ENCODE peak calls at places on chromosomes 5 and 9, in four cellular contexts. T, W, U and Y are unnamed samples.
A peak's percentile ranks its signal among the peaks of the same experiment; 100 is the strongest.

GRCh38 chr9:135914921-135915320 is 7.6 kb upstream of the CAMSAP1 start:
- DNase-seq in T (no peak), W (no peak), U (no peak), Y (no peak)

GRCh38 chr9:90546200-90546599 is 96.4 kb downstream of the DIRAS2 start:
- DNase-seq in T (no peak), W (no peak), U (peak; percentile 78), Y (no peak)

GRCh38 chr9:82354260-82354659 is 365.7 kb downstream of the SPATA31D1 start:
- DNase-seq in T (no peak), W (no peak), U (peak; percentile 97), Y (no peak)

GRCh38 chr5:164206196-164206595 is 700.8 kb downstream of the MAT2B start:
- DNase-seq in T (no peak), W (no peak), U (no peak), Y (no peak)

GRCh38 chr5:180816608-180817534 is 14.3 kb upstream of the MGAT1 start:
- DNase-seq in T (no peak), W (no peak), U (no peak), Y (no peak)

GRCh38 chr5:50667079-50667652 is 729 bp downstream of the PARP8 start:
- DNase-seq in T (no peak), W (peak; percentile 64), U (peak; percentile 59), Y (peak; percentile 12)

GRCh38 chr5:24644757-24645156 is at the start of gene CDH10:
- DNase-seq in T (no peak), W (no peak), U (peak; percentile 2), Y (peak; percentile 35)

GRCh38 chr5:164663223-164663989 is 1158.0 kb downstream of the MAT2B start:
- DNase-seq in T (no peak), W (no peak), U (no peak), Y (no peak)

GRCh38 chr5:110663525-110663924 is 62.9 kb downstream of the TMEM232 start:
- DNase-seq in T (no peak), W (peak; percentile 32), U (no peak), Y (no peak)

GRCh38 chr5:35202319-35203111 is 27.8 kb downstream of the PRLR start:
- DNase-seq in T (peak; percentile 42), W (peak; percentile 37), U (no peak), Y (no peak)

GRCh38 chr5:133396724-133397123 is 215.6 kb downstream of the FSTL4 start:
- DNase-seq in T (no peak), W (no peak), U (no peak), Y (no peak)

GRCh38 chr9:99239341-99240055 is 17.4 kb downstream of the SEC61B start:
- DNase-seq in T (no peak), W (no peak), U (peak; percentile 19), Y (no peak)

GRCh38 chr5:13108281-13108680 is 836.2 kb downstream of the DNAH5 start:
- DNase-seq in T (no peak), W (no peak), U (peak; percentile 8), Y (no peak)

GRCh38 chr5:56422060-56422762 is 189.1 kb upstream of the ANKRD55 start:
- DNase-seq in T (no peak), W (no peak), U (peak; percentile 65), Y (no peak)

GRCh38 chr5:144307726-144308125 is 137.1 kb downstream of the KCTD16 start:
- DNase-seq in T (no peak), W (no peak), U (no peak), Y (no peak)

GRCh38 chr5:966345-966710 is 42.3 kb upstream of the NKD2 start:
- DNase-seq in T (no peak), W (no peak), U (no peak), Y (no peak)

GRCh38 chr5:60948738-60949137 is 3.7 kb downstream of the NDUFAF2 start:
- DNase-seq in T (no peak), W (no peak), U (no peak), Y (no peak)

GRCh38 chr5:14110680-14111079 is 32.5 kb upstream of the TRIO start:
- DNase-seq in T (no peak), W (no peak), U (peak; percentile 77), Y (no peak)

GRCh38 chr5:180974612-180975315 is 13.9 kb upstream of the BTNL3 start:
- DNase-seq in T (no peak), W (no peak), U (no peak), Y (no peak)

GRCh38 chr9:73152445-73152844 is 780 bp downstream of the ANXA1 start:
- DNase-seq in T (no peak), W (no peak), U (no peak), Y (no peak)

GRCh38 chr5:147483961-147484707 is 25.7 kb downstream of the DPYSL3 start:
- DNase-seq in T (no peak), W (no peak), U (peak; percentile 71), Y (no peak)

GRCh38 chr5:82894754-82895153 is 182.4 kb downstream of the TMEM167A start:
- DNase-seq in T (no peak), W (no peak), U (peak; percentile 11), Y (no peak)

GRCh38 chr9:121388140-121388925 is 18.3 kb upstream of the STOM start:
- DNase-seq in T (no peak), W (no peak), U (no peak), Y (no peak)

GRCh38 chr9:121863931-121864330 is 212.5 kb downstream of the DAB2IP start:
- DNase-seq in T (no peak), W (no peak), U (no peak), Y (no peak)

GRCh38 chr9:124611106-124611505 is 103.9 kb upstream of the NR5A1 start:
- DNase-seq in T (no peak), W (no peak), U (no peak), Y (no peak)

GRCh38 chr5:19713740-19714139 is 274.3 kb downstream of the CDH18 start:
- DNase-seq in T (no peak), W (no peak), U (peak; percentile 65), Y (no peak)

GRCh38 chr5:172454355-172455086 is at the start of gene SH3PXD2B:
- DNase-seq in T (peak; percentile 46), W (no peak), U (peak; percentile 40), Y (no peak)

GRCh38 chr5:177478711-177479646 is 5.5 kb upstream of the DBN1 start:
- DNase-seq in T (no peak), W (no peak), U (no peak), Y (no peak)

GRCh38 chr9:134739660-134739968 is 98.0 kb downstream of the COL5A1 start:
- DNase-seq in T (no peak), W (no peak), U (no peak), Y (no peak)
- H3K27ac ChIP-seq in T (no peak overlapping the region), W (no peak overlapping the region), U (no peak overlapping the region), Y (no peak overlapping the region)

GRCh38 chr5:170387775-170388174 is 1.4 kb downstream of the KCNMB1 start:
- DNase-seq in T (no peak), W (no peak), U (no peak), Y (no peak)

GRCh38 chr5:170389250-170389902 is at the start of gene KCNMB1:
- DNase-seq in T (no peak), W (no peak), U (no peak), Y (no peak)

GRCh38 chr5:170388240-170388639 is 927 bp downstream of the KCNMB1 start:
- DNase-seq in T (no peak), W (no peak), U (no peak), Y (no peak)

GRCh38 chr5:170388818-170389217 is 349 bp downstream of the KCNMB1 start:
- DNase-seq in T (no peak), W (no peak), U (no peak), Y (no peak)

DNA sequence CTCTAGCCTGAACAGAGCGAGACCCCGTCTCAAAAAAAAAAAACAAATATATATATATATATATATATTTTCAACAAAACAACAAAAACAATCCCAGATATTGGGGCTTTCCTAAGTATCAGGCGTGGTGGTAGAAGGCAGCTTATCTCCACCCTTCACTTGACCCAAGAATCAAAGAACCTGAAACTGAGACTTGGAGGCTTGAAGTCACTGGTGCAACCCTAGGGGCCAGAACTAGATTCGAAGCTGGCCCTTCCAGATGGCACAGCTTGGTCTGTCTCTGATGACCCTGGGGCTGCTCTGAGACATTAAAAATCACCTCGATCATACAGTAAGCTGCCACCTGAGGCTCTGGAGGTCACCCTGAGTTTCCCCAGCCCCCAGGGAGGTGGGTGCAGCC is 1.3 kb upstream of the KCNMB1 start:
- DNase-seq in T (no peak), W (no peak), U (no peak), Y (no peak)
- H3K27ac ChIP-seq in T (no peak overlapping the region), W (no peak overlapping the region), U (no peak overlapping the region), Y (no peak overlapping the region)

DNA sequence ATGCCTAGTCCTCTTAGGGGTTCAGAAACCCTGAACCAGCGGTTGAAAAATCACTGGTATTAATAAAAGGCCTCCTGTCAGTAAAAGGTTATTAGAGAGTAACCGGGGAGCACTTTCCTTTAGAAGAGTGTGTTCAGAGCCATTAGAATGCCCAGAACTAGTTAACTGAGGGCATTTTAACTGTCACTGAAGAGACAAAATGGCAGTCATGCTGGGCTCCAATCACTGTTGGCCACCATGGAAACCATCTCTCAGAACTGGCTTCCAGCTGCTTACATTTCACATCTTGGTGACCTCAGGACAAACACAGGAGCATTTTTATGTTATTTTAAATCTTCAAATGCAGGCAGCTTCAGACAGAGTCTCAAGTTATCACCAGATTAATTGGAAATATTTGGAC is 36.2 kb upstream of the GDA start:
- DNase-seq in T (no peak), W (no peak), U (no peak), Y (no peak)
- H3K27ac ChIP-seq in T (no peak overlapping the region), W (no peak overlapping the region), U (no peak overlapping the region), Y (no peak overlapping the region)

GRCh38 chr5:59037453-59038168 is 454.7 kb downstream of the RAB3C start:
- DNase-seq in T (no peak), W (no peak), U (no peak), Y (no peak)
- H3K27ac ChIP-seq in T (peak overlapping the region; percentile 95), W (no peak overlapping the region), U (no peak overlapping the region), Y (no peak overlapping the region)

GRCh38 chr5:139709587-139710369 is 61.6 kb downstream of the CXXC5 start:
- DNase-seq in T (no peak), W (peak; percentile 51), U (no peak), Y (no peak)
- H3K27ac ChIP-seq in T (peak overlapping the region; percentile 87), W (peak overlapping the region; percentile 23), U (no peak overlapping the region), Y (peak overlapping the region; percentile 83)

GRCh38 chr9:13688223-13688989 is 408.9 kb upstream of the MPDZ start:
- DNase-seq in T (no peak), W (no peak), U (peak; percentile 62), Y (no peak)
- H3K27ac ChIP-seq in T (no peak overlapping the region), W (no peak overlapping the region), U (no peak overlapping the region), Y (no peak overlapping the region)

GRCh38 chr9:110048976-110049698 is 158.8 kb downstream of the C9orf152 start:
- DNase-seq in T (peak; percentile 35), W (peak; percentile 36), U (peak; percentile 24), Y (no peak)
- H3K27ac ChIP-seq in T (peak overlapping the region; percentile 97), W (peak overlapping the region; percentile 53), U (peak overlapping the region; percentile 71), Y (no peak overlapping the region)

GRCh38 chr5:103133231-103133630 is 13.1 kb downstream of the PPIP5K2 start:
- DNase-seq in T (no peak), W (no peak), U (no peak), Y (no peak)
- H3K27ac ChIP-seq in T (no peak overlapping the region), W (no peak overlapping the region), U (no peak overlapping the region), Y (no peak overlapping the region)